ENCODE peak calls at places on chromosome 14, in four cellular contexts. T is kidney glomerular epithelial cell, R is anterior cingulate cortex, B is Calu3. Q is an unnamed sample.

GRCh38 chr14:100471451-100472093 is 115.6 kb downstream of the BEGAIN start:
- DNase-seq in T (no peak), R (no peak), B (peak), Q (peak)

GRCh38 chr14:38291681-38292459 is 36.0 kb upstream of the CLEC14A start:
- DNase-seq in T (no peak), R (no peak), B (no peak), Q (no peak)

GRCh38 chr14:63134801-63135200 is 69.4 kb upstream of the RHOJ start:
- DNase-seq in T (peak), R (no peak), B (peak), Q (no peak)

GRCh38 chr14:50813544-50813863 is 17.5 kb downstream of the NIN start:
- DNase-seq in T (no peak), R (no peak), B (no peak), Q (no peak)

GRCh38 chr14:100740196-100740825 is 13.6 kb downstream of the DLK1 start:
- DNase-seq in T (no peak), R (no peak), B (no peak), Q (no peak)

GRCh38 chr14:45262637-45263036 is 9.6 kb upstream of the MIS18BP1 start:
- DNase-seq in T (no peak), R (no peak), B (peak), Q (no peak)

GRCh38 chr14:61472801-61473376 is 151.5 kb downstream of the PRKCH start:
- DNase-seq in T (no peak), R (no peak), B (no peak), Q (no peak)

GRCh38 chr14:39763402-39763890 is 331.2 kb upstream of the FBXO33 start:
- DNase-seq in T (no peak), R (no peak), B (no peak), Q (no peak)

GRCh38 chr14:33457617-33458016 is 493.3 kb downstream of the EGLN3 start:
- DNase-seq in T (no peak), R (no peak), B (no peak), Q (no peak)